ENCODE peak calls at places on chromosome 22, in ten cellular contexts. F is aorta; V is small intestine; Q is right atrium auricular region; J is A549; A is ascending aorta; I is uterus; N is fibroblast of lung; L is CD4-positive, alpha-beta memory T cell; K is colonic mucosa. G is an unnamed sample.

GRCh38 chr22:18031670-18032454 is 7.5 kb upstream of the MICAL3 start:
- DNase-seq in K (no peak), V (no peak), F (peak; percentile 76), J (peak; percentile 48), N (peak; percentile 96), I (peak; percentile 66), L (no peak), A (peak; percentile 72), Q (no peak), G (peak; percentile 86)

GRCh38 chr22:25900880-25901279 is 158.9 kb downstream of the MYO18B start:
- DNase-seq in J (no peak), N (no peak), A (no peak), F (no peak), L (no peak), V (no peak), I (no peak), Q (no peak), K (no peak), G (no peak)

GRCh38 chr22:32904044-32904443 is 102.5 kb downstream of the TIMP3 start:
- DNase-seq in L (no peak), I (peak; percentile 52), A (no peak), K (peak; percentile 45), N (peak; percentile 50), F (no peak), V (peak; percentile 64), J (peak; percentile 3), Q (no peak), G (peak; percentile 52)

GRCh38 chr22:31488988-31489617 is 539 bp downstream of the EIF4ENIF1 start:
- DNase-seq in L (peak; percentile 9), Q (no peak), A (peak; percentile 64), I (peak; percentile 21), J (no peak), V (peak; percentile 32), K (peak; percentile 45), N (peak; percentile 41), F (peak; percentile 63), G (peak; percentile 73)

GRCh38 chr22:48299124-48299523 is 1528.5 kb downstream of the BRD1 start:
- DNase-seq in F (no peak), I (no peak), K (peak; percentile 10), A (no peak), V (no peak), N (no peak), J (no peak), Q (peak; percentile 40), L (no peak), G (no peak)

GRCh38 chr22:26556904-26557303 is 33.0 kb downstream of the TPST2 start:
- DNase-seq in V (no peak), J (no peak), Q (no peak), F (no peak), A (no peak), N (no peak), K (no peak), L (no peak), I (no peak), G (no peak)

GRCh38 chr22:21791635-21792625 is 56.3 kb upstream of the YPEL1 start:
- DNase-seq in L (no peak), K (no peak), V (no peak), I (no peak), N (peak; percentile 71), Q (peak; percentile 18), F (no peak), J (no peak), A (no peak), G (no peak)

GRCh38 chr22:22878801-22879674 is 8.6 kb upstream of the IGLL5 start:
- DNase-seq in I (no peak), L (no peak), J (no peak), Q (no peak), V (no peak), A (peak; percentile 15), F (no peak), K (no peak), N (no peak), G (no peak)

GRCh38 chr22:49266561-49267519 is 560.8 kb downstream of the BRD1 start:
- DNase-seq in K (no peak), J (no peak), Q (no peak), L (no peak), N (no peak), V (no peak), A (peak; percentile 40), F (no peak), I (no peak), G (no peak)

GRCh38 chr22:33720166-33720878 is 200.0 kb downstream of the LARGE1 start:
- DNase-seq in Q (no peak), A (no peak), F (no peak), V (peak; percentile 19), I (no peak), L (no peak), N (no peak), J (no peak), K (no peak), G (no peak)

GRCh38 chr22:44580756-44581435 is 82.9 kb upstream of the RTL6 start:
- DNase-seq in K (no peak), F (no peak), V (no peak), Q (no peak), J (no peak), L (no peak), A (peak; percentile 37), I (no peak), N (no peak), G (no peak)

GRCh38 chr22:29040385-29041275 is 21.0 kb downstream of the C22orf31 start:
- DNase-seq in F (peak; percentile 64), Q (peak; percentile 83), V (peak; percentile 67), L (peak; percentile 68), A (peak; percentile 85), K (peak; percentile 76), I (peak; percentile 60), J (no peak), N (peak; percentile 86), G (peak; percentile 95)

GRCh38 chr22:24474221-24474620 is 20.9 kb upstream of the UPB1 start:
- DNase-seq in V (no peak), N (peak; percentile 96), K (no peak), L (no peak), I (no peak), Q (no peak), A (no peak), J (no peak), F (no peak), G (peak; percentile 83)

GRCh38 chr22:20135265-20135664 is 3.7 kb downstream of the ZDHHC8 start:
- DNase-seq in K (no peak), I (no peak), V (no peak), A (no peak), L (no peak), Q (no peak), F (no peak), J (no peak), N (no peak), G (no peak)
- H3K4me1 ChIP-seq in K (peaks cover 10% of the 10 kb centered on the region), I (peaks cover 43% of the 10 kb centered on the region), V (no peaks in the 10 kb centered on the region), A (peaks cover 40% of the 10 kb centered on the region), L (peaks cover 47% of the 10 kb centered on the region), Q (peaks cover 77% of the 10 kb centered on the region), F (no peaks in the 10 kb centered on the region), J (peaks cover 7% of the 10 kb centered on the region), N (peaks cover 5% of the 10 kb centered on the region), G (peaks cover 18% of the 10 kb centered on the region)

GRCh38 chr22:46534177-46534776 is 3.1 kb downstream of the CELSR1 start:
- DNase-seq in I (no peak), V (no peak), L (no peak), N (no peak), F (no peak), K (no peak), Q (no peak), J (no peak), A (no peak), G (no peak)
- H3K4me1 ChIP-seq in I (peaks cover 22% of the 10 kb centered on the region), V (no peaks in the 10 kb centered on the region), L (no peaks in the 10 kb centered on the region), N (no peaks in the 10 kb centered on the region), F (no peaks in the 10 kb centered on the region), K (peaks cover 12% of the 10 kb centered on the region), Q (peaks cover 27% of the 10 kb centered on the region), J (peaks cover 47% of the 10 kb centered on the region), A (peaks cover 4% of the 10 kb centered on the region), G (peaks cover 10% of the 10 kb centered on the region)

GRCh38 chr22:43375951-43376455 is 32.8 kb upstream of the SCUBE1 start:
- DNase-seq in K (no peak), V (no peak), I (no peak), N (peak; percentile 79), A (no peak), Q (no peak), L (no peak), J (no peak), F (no peak), G (no peak)

GRCh38 chr22:43377486-43377995 is 34.3 kb upstream of the MPPED1 start:
- DNase-seq in V (no peak), N (peak; percentile 76), F (no peak), J (no peak), K (no peak), I (no peak), A (no peak), Q (no peak), L (no peak), G (no peak)

GRCh38 chr22:43381693-43382092 is 30.1 kb upstream of the MPPED1 start:
- DNase-seq in L (peak; percentile 12), A (no peak), J (no peak), F (no peak), I (no peak), N (no peak), Q (no peak), V (peak; percentile 55), K (no peak), G (no peak)

GRCh38 chr22:43376765-43377485 is 33.8 kb upstream of the SCUBE1 start:
- DNase-seq in K (no peak), A (no peak), Q (no peak), L (peak; percentile 29), N (peak; percentile 69), I (no peak), J (no peak), V (peak; percentile 70), F (no peak), G (no peak)

DNA sequence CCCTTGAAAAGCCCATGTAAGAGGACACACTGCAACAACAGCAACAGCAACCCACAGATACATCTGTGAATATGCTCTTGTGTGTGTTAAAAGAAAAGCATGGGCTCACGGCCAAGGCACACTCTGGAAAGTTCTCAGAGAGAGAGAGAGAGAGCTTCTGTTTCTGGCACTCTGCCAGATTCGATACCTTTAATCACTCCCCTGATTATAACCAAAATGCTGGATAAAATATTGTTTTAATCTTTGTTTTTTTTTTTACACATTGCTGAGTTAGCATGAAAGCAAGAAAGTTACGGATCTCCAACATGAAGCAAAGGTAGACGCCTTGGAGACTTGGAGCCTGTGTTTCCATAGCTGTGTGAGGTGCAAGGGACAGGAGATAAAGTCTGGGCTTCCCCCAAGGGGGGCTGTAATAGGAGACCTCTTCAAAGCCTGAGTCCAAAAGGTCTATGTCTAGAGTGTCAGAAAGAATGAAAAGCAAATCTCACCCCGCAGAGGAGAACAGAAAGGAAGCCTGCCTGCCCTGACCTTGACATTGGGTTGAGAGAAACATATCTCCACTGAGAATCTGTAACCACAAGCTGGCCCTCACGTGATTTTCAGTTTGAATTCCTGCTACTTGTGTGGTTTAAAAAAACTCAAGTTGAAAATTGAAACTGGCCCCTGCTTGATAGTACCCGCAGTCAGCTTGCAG is 33.7 kb upstream of the MPPED1 start:
- DNase-seq in Q (no peak), L (no peak), N (peak; percentile 54), A (no peak), V (peak; percentile 32), F (no peak), K (peak; percentile 34), J (no peak), I (no peak), G (no peak)
- H3K4me1 ChIP-seq in Q (no peaks in the 10 kb centered on the region), L (peaks cover 27% of the 10 kb centered on the region), N (no peaks in the 10 kb centered on the region), A (no peaks in the 10 kb centered on the region), V (no peaks in the 10 kb centered on the region), F (no peaks in the 10 kb centered on the region), K (no peaks in the 10 kb centered on the region), J (no peaks in the 10 kb centered on the region), I (no peaks in the 10 kb centered on the region), G (no peaks in the 10 kb centered on the region)

DNA sequence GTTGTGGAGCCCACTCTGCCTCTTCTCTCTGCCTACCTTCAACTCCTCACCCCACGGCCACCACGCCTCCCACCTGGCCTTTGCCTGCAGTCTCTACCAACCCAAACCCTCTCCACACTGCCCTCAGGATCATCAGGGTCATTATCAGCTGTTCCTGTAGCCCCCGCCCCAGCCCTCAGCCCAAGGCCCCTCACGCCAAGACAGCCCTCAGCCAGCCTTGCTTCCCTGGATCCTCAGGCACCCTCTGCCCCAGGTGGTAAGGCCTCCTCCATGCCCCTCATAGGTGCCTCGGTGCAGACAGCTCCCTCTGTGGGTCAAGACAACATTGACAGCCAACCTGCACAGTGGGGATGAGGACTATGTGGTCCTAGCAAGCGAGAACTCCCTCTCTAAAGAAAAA is 1.7 kb downstream of the SBF1 start:
- DNase-seq in K (peak; percentile 46), I (no peak), A (no peak), Q (no peak), N (no peak), L (peak; percentile 50), J (peak; percentile 60), V (peak; percentile 45), F (no peak), G (no peak)
- H3K4me1 ChIP-seq in K (peaks cover 49% of the 10 kb centered on the region), I (peaks cover 25% of the 10 kb centered on the region), A (peaks cover 25% of the 10 kb centered on the region), Q (peaks cover 64% of the 10 kb centered on the region), N (peaks cover 16% of the 10 kb centered on the region), L (peaks cover 62% of the 10 kb centered on the region), J (peaks cover 16% of the 10 kb centered on the region), V (peaks cover 26% of the 10 kb centered on the region), F (no peaks in the 10 kb centered on the region), G (peaks cover 25% of the 10 kb centered on the region)